ENCODE peak calls at places on chromosomes 6 and 20, in ten cellular contexts. N, F, H, Z, Y, P, X, W, J and A are unnamed samples.

GRCh38 chr20:63433351-63433750 is 39.1 kb downstream of the KCNQ2 start:
- DNase-seq in N (no peak), F (no peak), H (no peak), Z (no peak), Y (no peak), P (no peak), X (no peak), W (no peak), J (no peak), A (no peak)

GRCh38 chr6:67914419-67914818 is 720.7 kb upstream of the ADGRB3 start:
- DNase-seq in N (no peak), F (no peak), H (no peak), Z (no peak), Y (no peak), P (no peak), X (no peak), W (no peak), J (no peak), A (no peak)

GRCh38 chr6:127566671-127567070 is 10.3 kb upstream of the C6orf58 start:
- DNase-seq in N (no peak), F (no peak), H (no peak), Z (no peak), Y (no peak), P (no peak), X (no peak), W (no peak), J (no peak), A (no peak)

GRCh38 chr6:136600818-136601217 is 50.6 kb upstream of the MAP7 start:
- DNase-seq in N (no peak), F (no peak), H (no peak), Z (no peak), Y (peak), P (no peak), X (no peak), W (no peak), J (no peak), A (no peak)

GRCh38 chr6:158963020-158963808 is 36.8 kb downstream of the RSPH3 start:
- DNase-seq in N (no peak), F (no peak), H (no peak), Z (no peak), Y (no peak), P (no peak), X (no peak), W (no peak), J (no peak), A (no peak)

GRCh38 chr20:55160022-55160421 is 684.6 kb downstream of the DOK5 start:
- DNase-seq in N (no peak), F (no peak), H (no peak), Z (no peak), Y (no peak), P (no peak), X (no peak), W (no peak), J (peak), A (no peak)

GRCh38 chr20:50351541-50351940 is 158.6 kb upstream of the PTPN1 start:
- DNase-seq in N (no peak), F (no peak), H (no peak), Z (no peak), Y (no peak), P (no peak), X (no peak), W (no peak), J (no peak), A (no peak)

GRCh38 chr6:125746731-125747588 is 2.5 kb upstream of the HEY2 start:
- DNase-seq in N (peak), F (peak), H (peak), Z (peak), Y (peak), P (no peak), X (peak), W (no peak), J (no peak), A (peak)

GRCh38 chr20:55538261-55538908 is 466.9 kb downstream of the CBLN4 start:
- DNase-seq in N (no peak), F (no peak), H (no peak), Z (no peak), Y (no peak), P (no peak), X (no peak), W (no peak), J (no peak), A (no peak)

GRCh38 chr6:89432875-89433636 is at the start of gene ANKRD6:
- DNase-seq in N (no peak), F (peak), H (peak), Z (peak), Y (peak), P (peak), X (peak), W (peak), J (peak), A (peak)

GRCh38 chr6:35391240-35391968 is 49.0 kb downstream of the PPARD start:
- DNase-seq in N (no peak), F (no peak), H (no peak), Z (no peak), Y (no peak), P (no peak), X (no peak), W (no peak), J (peak), A (no peak)

GRCh38 chr20:64043768-64044167 is 5.7 kb downstream of the SOX18 start:
- DNase-seq in N (no peak), F (no peak), H (no peak), Z (no peak), Y (no peak), P (no peak), X (no peak), W (no peak), J (no peak), A (no peak)

GRCh38 chr6:45990162-45990561 is 25.5 kb downstream of the CLIC5 start:
- DNase-seq in N (no peak), F (no peak), H (no peak), Z (no peak), Y (no peak), P (no peak), X (no peak), W (no peak), J (no peak), A (no peak)

GRCh38 chr20:62858059-62858458 is 3.6 kb downstream of the TCFL5 start:
- DNase-seq in N (peak), F (no peak), H (no peak), Z (no peak), Y (no peak), P (no peak), X (no peak), W (peak), J (no peak), A (no peak)

GRCh38 chr6:139378882-139379341 is 4.5 kb upstream of the CITED2 start:
- DNase-seq in N (no peak), F (no peak), H (no peak), Z (no peak), Y (no peak), P (no peak), X (no peak), W (no peak), J (no peak), A (no peak)

GRCh38 chr6:91704531-91704930 is 1117.7 kb upstream of the MAP3K7 start:
- DNase-seq in N (no peak), F (no peak), H (no peak), Z (no peak), Y (no peak), P (no peak), X (no peak), W (no peak), J (no peak), A (no peak)

GRCh38 chr6:2546941-2547716 is 203.6 kb downstream of the MYLK4 start:
- DNase-seq in N (no peak), F (no peak), H (no peak), Z (no peak), Y (no peak), P (no peak), X (no peak), W (no peak), J (no peak), A (no peak)

GRCh38 chr6:133761706-133762105 is 127.2 kb upstream of the TCF21 start:
- DNase-seq in N (no peak), F (no peak), H (no peak), Z (no peak), Y (no peak), P (no peak), X (no peak), W (no peak), J (no peak), A (no peak)

GRCh38 chr20:33846291-33846916 is 35.3 kb downstream of the CHMP4B start:
- DNase-seq in N (no peak), F (no peak), H (no peak), Z (no peak), Y (no peak), P (no peak), X (no peak), W (peak), J (no peak), A (no peak)

GRCh38 chr6:101716810-101717209 is 323.3 kb downstream of the GRIK2 start:
- DNase-seq in N (no peak), F (no peak), H (no peak), Z (no peak), Y (no peak), P (no peak), X (no peak), W (no peak), J (no peak), A (no peak)

GRCh38 chr6:30591008-30591407 is 19.8 kb downstream of the ABCF1 start:
- DNase-seq in N (no peak), F (no peak), H (no peak), Z (no peak), Y (no peak), P (no peak), X (no peak), W (no peak), J (no peak), A (no peak)

GRCh38 chr6:124066995-124067552 is 263.4 kb downstream of the NKAIN2 start:
- DNase-seq in N (no peak), F (no peak), H (no peak), Z (no peak), Y (no peak), P (no peak), X (no peak), W (no peak), J (no peak), A (no peak)

GRCh38 chr6:160690458-160690857 is 11.6 kb upstream of the PLG start:
- DNase-seq in N (no peak), F (no peak), H (no peak), Z (no peak), Y (no peak), P (no peak), X (no peak), W (no peak), J (no peak), A (no peak)